ENCODE peak calls at places on chromosomes 1 and 21, in seven cellular contexts. T, X, D, P, R, L and I are unnamed samples.

GRCh38 chr1:26723013-26723991 is 27.5 kb downstream of the ARID1A start:
- DNase-seq in X (peak; percentile 26), R (peak; percentile 99), L (peak; percentile 46), D (peak; percentile 90), T (no peak), P (peak; percentile 100), I (peak; percentile 86)

GRCh38 chr21:16407403-16408279 is 677.9 kb downstream of the USP25 start:
- DNase-seq in R (no peak), T (no peak), L (no peak), P (no peak), X (no peak), D (no peak), I (no peak)

GRCh38 chr21:38478782-38479181 is 19.5 kb downstream of the ERG start:
- DNase-seq in P (no peak), R (peak; percentile 84), L (no peak), T (no peak), D (no peak), X (no peak), I (no peak)

GRCh38 chr1:240000634-240001033 is 91.0 kb upstream of the FMN2 start:
- DNase-seq in L (peak; percentile 93), D (no peak), P (peak; percentile 31), T (no peak), X (no peak), R (peak; percentile 23), I (no peak)

GRCh38 chr1:20440785-20441200 is 45.2 kb downstream of the CAMK2N1 start:
- DNase-seq in R (peak; percentile 63), D (peak; percentile 88), P (no peak), L (peak; percentile 69), X (peak; percentile 68), T (no peak), I (no peak)

GRCh38 chr1:210920258-210920657 is 213.7 kb downstream of the KCNH1 start:
- DNase-seq in L (no peak), P (no peak), X (no peak), T (no peak), D (no peak), R (no peak), I (no peak)

GRCh38 chr1:11653101-11653601 is 1.1 kb downstream of the FBXO2 start:
- DNase-seq in T (no peak), L (peak; percentile 87), R (no peak), D (peak; percentile 69), P (no peak), X (no peak), I (no peak)

GRCh38 chr1:40980453-40981121 is 1.1 kb downstream of the CTPS1 start:
- DNase-seq in L (peak; percentile 63), D (peak; percentile 39), X (peak; percentile 61), R (no peak), T (peak; percentile 40), P (no peak), I (no peak)

GRCh38 chr1:206041640-206042039 is 11.3 kb upstream of the RHEX start:
- DNase-seq in X (no peak), L (no peak), R (no peak), P (no peak), D (peak; percentile 62), T (no peak), I (no peak)

GRCh38 chr1:171219751-171220385 is 28.4 kb upstream of the FMO1 start:
- DNase-seq in L (peak; percentile 34), P (peak; percentile 95), T (no peak), D (peak; percentile 99), X (no peak), R (peak; percentile 92), I (no peak)

GRCh38 chr1:203368624-203369451 is 17.9 kb upstream of the FMOD start:
- DNase-seq in T (no peak), X (peak; percentile 11), L (peak; percentile 14), R (peak; percentile 86), P (no peak), D (no peak), I (no peak)

GRCh38 chr1:205344010-205344808 is 12.5 kb downstream of the KLHDC8A start:
- DNase-seq in D (peak; percentile 76), P (no peak), R (no peak), L (no peak), X (no peak), T (no peak), I (no peak)

GRCh38 chr1:159091547-159092397 is 15.2 kb upstream of the AIM2 start:
- DNase-seq in P (peak; percentile 41), L (peak; percentile 67), D (no peak), X (no peak), R (peak; percentile 78), T (no peak), I (no peak)

GRCh38 chr1:53576381-53576801 is 117.2 kb downstream of the DMRTB1 start:
- DNase-seq in D (no peak), X (no peak), P (no peak), R (peak; percentile 46), L (no peak), T (no peak), I (no peak)

GRCh38 chr1:3477241-3478109 is 23.0 kb downstream of the ARHGEF16 start:
- DNase-seq in P (no peak), X (peak; percentile 38), D (no peak), R (no peak), T (no peak), L (peak; percentile 23), I (no peak)

GRCh38 chr1:84103197-84103992 is 40.7 kb upstream of the PRKACB start:
- DNase-seq in D (peak; percentile 56), R (peak; percentile 95), T (no peak), P (peak; percentile 75), L (peak; percentile 76), X (peak; percentile 82), I (no peak)

GRCh38 chr1:203467550-203467921 is 8.1 kb upstream of the PRELP start:
- DNase-seq in T (no peak), L (no peak), X (no peak), P (no peak), R (peak; percentile 58), D (no peak), I (peak; percentile 97)

GRCh38 chr1:6880951-6881690 is 95.9 kb downstream of the CAMTA1 start:
- DNase-seq in T (no peak), D (no peak), X (no peak), R (peak; percentile 54), L (no peak), P (no peak), I (no peak)

GRCh38 chr1:203182377-203182927 is 4.1 kb downstream of the CHI3L1 start:
- DNase-seq in D (no peak), X (no peak), R (no peak), L (no peak), P (no peak), T (no peak), I (no peak)

GRCh38 chr21:45876381-45877159 is 105.0 kb upstream of the COL6A1 start:
- DNase-seq in P (no peak), X (no peak), R (no peak), L (no peak), D (no peak), T (no peak), I (no peak)

GRCh38 chr1:15994590-15995351 is 9.3 kb upstream of the SRARP start:
- DNase-seq in L (peak; percentile 68), R (peak; percentile 73), X (peak; percentile 58), P (no peak), D (peak; percentile 61), T (no peak), I (no peak)

GRCh38 chr1:30412241-30413110 is 310.9 kb downstream of the MATN1 start:
- DNase-seq in L (no peak), R (no peak), P (no peak), X (no peak), T (no peak), D (no peak), I (peak; percentile 68)

GRCh38 chr1:192626366-192627179 is 9.4 kb upstream of the RGS13 start:
- DNase-seq in X (no peak), T (no peak), P (no peak), R (peak; percentile 25), D (no peak), L (no peak), I (no peak)

GRCh38 chr21:14675774-14676530 is 129.8 kb upstream of the SAMSN1 start:
- DNase-seq in X (no peak), R (peak; percentile 12), L (no peak), D (no peak), P (no peak), T (peak; percentile 67), I (no peak)

GRCh38 chr1:61053712-61054608 is 28.4 kb upstream of the NFIA start:
- DNase-seq in X (no peak), L (no peak), P (no peak), R (no peak), D (peak; percentile 58), T (no peak), I (no peak)

GRCh38 chr1:221845650-221846371 is 103.9 kb upstream of the DUSP10 start:
- DNase-seq in T (no peak), L (peak; percentile 98), X (peak; percentile 59), P (peak; percentile 72), R (peak; percentile 85), D (no peak), I (no peak)

GRCh38 chr1:222168621-222169020 is 379.3 kb downstream of the HHIPL2 start:
- DNase-seq in L (no peak), D (no peak), R (peak; percentile 7), T (no peak), P (no peak), X (no peak), I (no peak)

GRCh38 chr1:75501565-75501964 is 109.3 kb downstream of the SLC44A5 start:
- DNase-seq in P (no peak), D (no peak), L (no peak), X (no peak), T (no peak), R (no peak), I (no peak)

GRCh38 chr1:84603223-84603622 is 29.0 kb upstream of the CTBS start:
- DNase-seq in T (no peak), L (peak; percentile 29), X (no peak), D (no peak), R (peak; percentile 50), P (no peak), I (no peak)

GRCh38 chr1:37509181-37509580 is 5.4 kb downstream of the MEAF6 start:
- DNase-seq in L (peak; percentile 54), X (peak; percentile 30), R (peak; percentile 59), P (peak; percentile 71), D (peak; percentile 52), T (no peak), I (no peak)

GRCh38 chr1:98044071-98044697 is 123.3 kb upstream of the DPYD start:
- DNase-seq in R (no peak), P (no peak), T (no peak), D (peak; percentile 31), X (no peak), L (no peak), I (no peak)
- H3K4me3 ChIP-seq in R (peak overlapping the region; percentile 83), P (peak overlapping the region; percentile 73), T (no peak overlapping the region), D (peak overlapping the region; percentile 63), X (no peak overlapping the region), L (no peak overlapping the region), I (no peak overlapping the region)

GRCh38 chr1:228647523-228648444 is 87.5 kb upstream of the RHOU start:
- DNase-seq in P (no peak), R (peak; percentile 57), T (no peak), X (peak; percentile 92), L (peak; percentile 87), D (peak; percentile 77), I (peak; percentile 77)
- H3K4me3 ChIP-seq in P (peak overlapping the region; percentile 41), R (peak overlapping the region; percentile 55), T (peak overlapping the region; percentile 56), X (peak overlapping the region; percentile 57), L (peak overlapping the region; percentile 74), D (peak overlapping the region; percentile 78), I (peak overlapping the region; percentile 76)

GRCh38 chr21:25428537-25428936 is 178.7 kb downstream of the MRPL39 start:
- DNase-seq in D (no peak), X (no peak), L (no peak), P (no peak), R (peak; percentile 13), T (peak; percentile 45), I (no peak)
- H3K4me3 ChIP-seq in D (no peak overlapping the region), X (no peak overlapping the region), L (no peak overlapping the region), P (no peak overlapping the region), R (no peak overlapping the region), T (no peak overlapping the region), I (no peak overlapping the region)

GRCh38 chr1:18178125-18178524 is 70.5 kb downstream of the IGSF21 start:
- DNase-seq in T (no peak), D (no peak), R (no peak), L (no peak), X (no peak), P (no peak), I (no peak)
- H3K4me3 ChIP-seq in T (no peak overlapping the region), D (no peak overlapping the region), R (no peak overlapping the region), L (no peak overlapping the region), X (no peak overlapping the region), P (no peak overlapping the region), I (no peak overlapping the region)